ENCODE peak calls at places on chromosome 5, in nine cellular contexts. K is choroid plexus epithelial cell; P is neural progenitor cell; H is AG09309; S is cardiac muscle cell; U is brain microvascular endothelial cell; D is dorsolateral prefrontal cortex; N is left ventricle myocardium inferior; G is CD8-positive, alpha-beta T cell. V is an unnamed sample.
A peak's percentile ranks its signal among the peaks of the same experiment; 100 is the strongest.

GRCh38 chr5:136308396-136308795 is 56.9 kb downstream of the TRPC7 start:
- DNase-seq in S (peak; percentile 3), D (no peak), U (no peak), N (no peak), P (peak; percentile 50), K (peak; percentile 5), H (no peak), G (no peak), V (no peak)

GRCh38 chr5:157167219-157167621 is 1.2 kb upstream of the GARIN3 start:
- DNase-seq in U (peak; percentile 72), D (no peak), S (peak; percentile 5), H (peak; percentile 75), N (no peak), K (peak; percentile 15), P (peak; percentile 28), G (no peak), V (peak; percentile 11)

GRCh38 chr5:86617309-86617755 is 409 bp upstream of the COX7C start:
- DNase-seq in G (no peak), P (no peak), U (no peak), K (no peak), H (no peak), S (no peak), N (no peak), D (no peak), V (no peak)

GRCh38 chr5:62143268-62144229 is 162.5 kb upstream of the KIF2A start:
- DNase-seq in G (no peak), P (peak; percentile 49), H (peak; percentile 8), U (no peak), K (peak; percentile 64), S (peak; percentile 49), D (no peak), N (no peak), V (peak; percentile 53)

GRCh38 chr5:97618721-97619120 is 435.7 kb upstream of the RIOK2 start:
- DNase-seq in S (peak; percentile 6), K (no peak), G (no peak), H (no peak), P (no peak), N (no peak), D (no peak), U (no peak), V (peak; percentile 19)

GRCh38 chr5:118968406-118968911 is 19.9 kb downstream of the DTWD2 start:
- DNase-seq in P (no peak), S (no peak), N (no peak), H (no peak), K (no peak), U (no peak), D (no peak), G (no peak), V (no peak)

GRCh38 chr5:150522504-150523464 is 14.9 kb downstream of the NDST1 start:
- DNase-seq in G (no peak), P (no peak), H (no peak), U (no peak), S (no peak), K (no peak), D (no peak), N (peak; percentile 75), V (no peak)

GRCh38 chr5:127648997-127649550 is at the start of gene CTXN3:
- DNase-seq in D (no peak), H (no peak), G (no peak), K (no peak), U (no peak), P (peak; percentile 59), N (no peak), S (no peak), V (no peak)

GRCh38 chr5:165576678-165577275 is 2071.4 kb downstream of the MAT2B start:
- DNase-seq in S (no peak), D (no peak), N (no peak), P (no peak), G (no peak), H (no peak), U (no peak), K (no peak), V (no peak)

GRCh38 chr5:179749857-179750508 is 17.4 kb downstream of the MAML1 start:
- DNase-seq in K (no peak), P (no peak), G (no peak), S (no peak), U (no peak), D (no peak), N (no peak), H (no peak), V (no peak)

GRCh38 chr5:443239-444151 is 519 bp downstream of the EXOC3 start:
- DNase-seq in P (no peak), G (no peak), D (peak; percentile 51), U (no peak), S (peak; percentile 2), H (no peak), K (no peak), N (peak; percentile 7), V (no peak)

GRCh38 chr5:92332039-92332438 is 948.9 kb upstream of the ARRDC3 start:
- DNase-seq in P (no peak), G (no peak), S (no peak), U (no peak), N (no peak), K (no peak), H (peak; percentile 7), D (no peak), V (no peak)

GRCh38 chr5:84301535-84301934 is 83.1 kb downstream of the EDIL3 start:
- DNase-seq in K (peak; percentile 41), U (no peak), P (no peak), D (no peak), G (no peak), N (no peak), H (no peak), S (no peak), V (peak; percentile 63)

GRCh38 chr5:149999359-149999758 is 1.1 kb downstream of the TIGD6 start:
- DNase-seq in H (no peak), K (no peak), S (no peak), D (no peak), P (no peak), N (no peak), U (no peak), G (no peak), V (no peak)

GRCh38 chr5:137320056-137321045 is 178.8 kb downstream of the SPOCK1 start:
- DNase-seq in D (no peak), S (peak; percentile 77), N (no peak), U (peak; percentile 58), H (no peak), P (peak; percentile 64), K (peak; percentile 72), G (no peak), V (peak; percentile 77)

GRCh38 chr5:58105836-58106235 is 354.1 kb downstream of the PLK2 start:
- DNase-seq in H (no peak), K (no peak), U (no peak), P (no peak), N (no peak), D (no peak), G (no peak), S (no peak), V (no peak)

GRCh38 chr5:80275347-80275746 is 19.5 kb upstream of the SERINC5 start:
- DNase-seq in N (no peak), H (no peak), D (no peak), K (peak; percentile 63), P (peak; percentile 57), U (no peak), S (peak; percentile 59), G (no peak), V (peak; percentile 21)
- TF ChIP-seq CTCF in N (peak; percentile 61), H (peak; percentile 48), D (peak; percentile 50), K (peak; percentile 76), P (peak; percentile 67), U (peak; percentile 72), S (peak; percentile 55), G (peak; percentile 51), V (peak; percentile 61)

DNA sequence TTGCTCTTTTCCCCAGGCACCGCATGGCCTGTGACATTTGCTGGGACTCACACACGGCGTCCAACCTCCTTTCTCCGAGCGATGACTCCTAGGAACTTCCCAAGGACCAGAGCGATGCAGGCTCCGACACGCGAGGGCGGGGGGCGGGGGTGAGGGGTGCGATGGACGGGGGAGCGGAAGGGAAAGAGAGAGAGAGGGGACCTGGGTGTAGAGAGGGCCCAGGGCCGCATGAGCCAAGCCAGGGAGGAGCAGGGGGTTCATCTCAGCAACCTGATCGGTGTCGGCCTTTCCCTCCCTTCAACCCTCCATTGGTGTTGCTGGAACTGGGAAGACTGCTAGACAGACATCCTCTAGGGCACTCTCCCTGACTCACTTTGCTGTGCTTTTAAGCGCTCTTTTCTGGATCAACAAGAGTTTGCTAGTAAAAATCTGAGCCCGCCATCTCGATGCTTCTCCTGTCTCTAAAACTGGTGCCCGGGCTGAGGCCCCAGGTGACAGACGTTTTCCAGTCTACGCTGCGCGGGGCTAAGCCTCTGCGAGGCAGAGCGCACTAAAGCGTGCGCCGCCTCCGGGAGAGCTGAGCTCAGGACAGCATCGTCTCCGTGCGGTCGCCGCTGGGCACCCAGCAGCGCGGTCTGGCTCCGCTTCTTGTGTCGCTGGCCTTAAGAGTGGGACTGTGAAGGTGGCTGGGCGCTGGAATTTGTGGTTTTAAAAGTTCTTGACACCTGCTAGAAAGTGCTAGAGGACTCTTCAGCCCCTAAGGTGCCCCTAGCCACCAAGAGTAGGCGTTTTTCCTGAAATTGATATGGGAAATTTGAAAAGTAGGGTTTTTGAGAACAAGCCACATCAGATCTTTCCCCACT is 1.0 kb upstream of the TSLP start:
- DNase-seq in P (peak; percentile 90), H (no peak), G (no peak), K (peak; percentile 36), D (no peak), S (peak; percentile 42), U (no peak), N (peak; percentile 26), V (peak; percentile 32)
- H3K4me3 ChIP-seq in P (peak overlapping the region; percentile 42), H (peak overlapping the region; percentile 20), G (no peak overlapping the region), K (peak overlapping the region; percentile 51), D (peak overlapping the region; percentile 67), S (peak overlapping the region; percentile 16), U (peak overlapping the region; percentile 48), N (peak overlapping the region; percentile 55), V (peak overlapping the region; percentile 30)

GRCh38 chr5:14581891-14582796 is 552 bp downstream of the OTULINL start:
- DNase-seq in K (peak; percentile 31), U (peak; percentile 6), D (no peak), S (peak; percentile 27), N (peak; percentile 48), G (peak; percentile 78), H (no peak), P (peak; percentile 82), V (no peak)
- TF ChIP-seq CTCF in K (peak; percentile 31), U (peak; percentile 32), D (no peak), S (peak; percentile 25), N (peak; percentile 35), G (peak; percentile 56), H (peak; percentile 6), P (peak; percentile 32), V (no peak)

GRCh38 chr5:65831276-65831675 is 95.1 kb upstream of the ERBIN start:
- DNase-seq in D (no peak), P (no peak), S (no peak), K (no peak), H (no peak), U (no peak), G (no peak), N (no peak), V (no peak)

GRCh38 chr5:65830856-65831255 is 95.5 kb upstream of the ERBIN start:
- DNase-seq in H (no peak), S (no peak), P (peak; percentile 56), D (no peak), K (no peak), N (no peak), G (no peak), U (no peak), V (no peak)

GRCh38 chr5:65825388-65826328 is 100.7 kb upstream of the ERBIN start:
- DNase-seq in D (no peak), G (no peak), H (no peak), N (no peak), P (no peak), S (no peak), K (no peak), U (no peak), V (no peak)

GRCh38 chr5:65828022-65828421 is 98.4 kb upstream of the ERBIN start:
- DNase-seq in P (no peak), N (no peak), H (no peak), G (no peak), U (no peak), D (no peak), S (no peak), K (no peak), V (no peak)

GRCh38 chr5:65828507-65828906 is 97.9 kb upstream of the ERBIN start:
- DNase-seq in D (no peak), N (no peak), H (no peak), P (no peak), K (peak; percentile 22), S (no peak), G (no peak), U (no peak), V (no peak)
- H3K4me3 ChIP-seq in D (peak overlapping the region; percentile 6), N (no peak overlapping the region), H (no peak overlapping the region), P (no peak overlapping the region), K (no peak overlapping the region), S (no peak overlapping the region), G (no peak overlapping the region), U (no peak overlapping the region), V (no peak overlapping the region)

V was measured in astrocyte of the spinal cord.